ENCODE peak calls at places on chromosomes 16 and 17, in eight cellular contexts. K, N, Q, R, E, Y, D and M are unnamed samples.

GRCh38 chr16:339680-340079 is 12.8 kb downstream of the AXIN1 start:
- DNase-seq in K (no peak), N (no peak), Q (no peak), R (no peak), E (no peak), Y (no peak), D (no peak), M (peak)

GRCh38 chr17:50794361-50794760 is 27.0 kb upstream of the ANKRD40CL start:
- DNase-seq in K (no peak), N (no peak), Q (no peak), R (no peak), E (no peak), Y (no peak), D (no peak), M (no peak)

GRCh38 chr17:12078791-12079190 is 58.1 kb downstream of the MAP2K4 start:
- DNase-seq in K (no peak), N (no peak), Q (no peak), R (no peak), E (no peak), Y (no peak), D (no peak), M (no peak)

GRCh38 chr17:43609613-43610385 is 51.9 kb downstream of the MEOX1 start:
- DNase-seq in K (no peak), N (no peak), Q (peak), R (no peak), E (no peak), Y (no peak), D (no peak), M (no peak)

GRCh38 chr17:44102845-44103622 is 20.4 kb downstream of the HDAC5 start:
- DNase-seq in K (no peak), N (no peak), Q (no peak), R (peak), E (no peak), Y (no peak), D (no peak), M (no peak)

GRCh38 chr17:47945080-47945479 is 3.7 kb downstream of the PNPO start:
- DNase-seq in K (no peak), N (no peak), Q (no peak), R (no peak), E (no peak), Y (no peak), D (no peak), M (peak)

GRCh38 chr16:82694239-82694874 is 67.6 kb downstream of the CDH13 start:
- DNase-seq in K (no peak), N (no peak), Q (no peak), R (no peak), E (no peak), Y (no peak), D (no peak), M (no peak)

GRCh38 chr16:67108931-67109406 is 772 bp upstream of the PHAF1 start:
- DNase-seq in K (no peak), N (no peak), Q (no peak), R (no peak), E (no peak), Y (no peak), D (no peak), M (no peak)

GRCh38 chr17:82520041-82520910 is 744 bp downstream of the FOXK2 start:
- DNase-seq in K (no peak), N (no peak), Q (no peak), R (peak), E (no peak), Y (no peak), D (peak), M (peak)

GRCh38 chr17:6269474-6269873 is 165.4 kb downstream of the AIPL1 start:
- DNase-seq in K (peak), N (no peak), Q (peak), R (peak), E (peak), Y (no peak), D (no peak), M (peak)

DNA sequence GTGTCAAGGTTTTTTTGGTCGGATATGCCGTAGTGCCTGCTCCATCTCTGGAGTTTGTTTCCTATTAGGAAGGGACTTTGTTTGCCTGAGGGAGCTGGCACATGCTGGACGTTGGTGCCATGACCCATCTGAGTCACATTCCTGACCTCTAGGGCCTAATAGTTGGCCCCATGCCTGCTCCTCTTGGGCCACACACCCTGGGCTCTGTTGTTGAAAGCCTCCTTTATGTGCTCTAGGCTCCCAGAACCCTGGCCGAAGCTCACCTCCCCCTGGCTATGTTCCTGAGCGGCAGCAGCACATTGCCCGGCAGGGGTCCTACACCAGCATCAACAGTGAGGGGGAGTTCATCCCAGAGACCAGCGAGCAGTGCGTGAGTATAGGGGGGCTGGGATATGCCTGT is 18.4 kb downstream of the LIMD2 start:
- DNase-seq in K (no peak), N (no peak), Q (peak), R (no peak), E (no peak), Y (no peak), D (no peak), M (no peak)
- H3K27ac ChIP-seq in K (no peak), N (no peak), Q (no peak), R (no peak), E (no peak), Y (no peak), D (no peak), M (peak)

DNA sequence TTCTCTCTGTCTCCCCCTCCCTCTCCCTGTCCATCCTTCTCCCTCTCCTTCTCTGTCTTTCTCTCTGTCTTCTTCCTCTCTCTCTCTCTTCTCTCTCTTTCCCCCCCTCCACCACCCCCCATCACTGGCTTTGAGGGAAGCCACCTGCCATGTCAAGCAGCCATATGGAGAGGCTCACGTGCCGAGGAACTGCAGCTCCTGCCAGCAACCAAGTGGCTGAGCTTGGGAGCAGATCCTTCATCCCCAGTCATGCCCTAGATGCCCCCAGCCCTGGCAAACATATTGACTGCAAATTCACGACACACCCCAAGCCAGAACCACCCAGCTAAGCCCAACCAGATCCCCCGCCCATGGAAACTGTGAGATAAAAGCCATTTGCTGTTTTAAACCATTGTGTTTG is 40.9 kb upstream of the RBFOX3 start:
- DNase-seq in K (no peak), N (no peak), Q (no peak), R (no peak), E (no peak), Y (no peak), D (peak), M (no peak)
- TF ChIP-seq REST in K (no peak), N (no peak), Q (no peak), R (no peak), E (no peak), Y (no peak), D (no peak), M (no peak)

DNA sequence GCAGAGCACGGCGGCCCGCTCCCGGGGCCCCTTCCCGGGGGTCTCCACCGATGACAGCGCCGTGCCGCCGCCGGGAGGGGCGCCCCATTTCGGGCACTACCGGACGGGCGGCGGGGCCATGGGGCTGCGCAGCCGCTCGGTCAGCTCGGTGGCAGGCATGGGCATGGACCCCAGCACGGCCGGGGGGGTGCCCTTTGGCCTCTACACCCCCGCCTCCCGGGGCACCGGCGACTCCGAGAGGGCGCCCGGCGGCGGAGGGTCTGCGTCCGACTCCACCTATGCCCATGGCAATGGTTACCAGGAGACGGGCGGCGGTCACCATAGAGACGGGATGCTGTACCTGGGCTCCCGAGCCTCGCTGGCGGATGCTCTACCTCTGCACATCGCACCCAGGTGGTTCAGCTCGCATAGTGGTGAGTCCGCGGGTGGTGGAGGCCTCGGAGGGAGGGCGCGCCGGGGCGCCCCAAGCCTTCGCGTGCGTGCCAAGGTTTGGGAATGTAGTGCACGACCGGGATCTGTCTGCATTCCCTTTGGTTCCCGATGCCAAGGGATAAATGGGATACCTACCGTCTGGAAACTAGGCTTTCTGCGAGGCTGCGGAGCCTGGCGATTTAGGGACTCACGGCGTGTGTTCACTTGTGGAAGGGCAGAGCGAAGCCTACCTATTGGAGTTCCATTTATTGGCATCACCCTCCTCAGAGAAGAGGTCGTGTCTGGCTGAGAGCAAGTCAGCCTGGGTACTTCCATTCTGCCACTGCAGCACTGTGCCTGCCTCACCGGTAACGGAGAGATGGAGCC is 1.1 kb downstream of the ZNRF1 start:
- DNase-seq in K (no peak), N (peak), Q (peak), R (no peak), E (no peak), Y (no peak), D (peak), M (peak)
- TF ChIP-seq CTCF in K (no peak), N (peak), Q (no peak), R (no peak), E (no peak), Y (no peak), D (peak), M (no peak)

DNA sequence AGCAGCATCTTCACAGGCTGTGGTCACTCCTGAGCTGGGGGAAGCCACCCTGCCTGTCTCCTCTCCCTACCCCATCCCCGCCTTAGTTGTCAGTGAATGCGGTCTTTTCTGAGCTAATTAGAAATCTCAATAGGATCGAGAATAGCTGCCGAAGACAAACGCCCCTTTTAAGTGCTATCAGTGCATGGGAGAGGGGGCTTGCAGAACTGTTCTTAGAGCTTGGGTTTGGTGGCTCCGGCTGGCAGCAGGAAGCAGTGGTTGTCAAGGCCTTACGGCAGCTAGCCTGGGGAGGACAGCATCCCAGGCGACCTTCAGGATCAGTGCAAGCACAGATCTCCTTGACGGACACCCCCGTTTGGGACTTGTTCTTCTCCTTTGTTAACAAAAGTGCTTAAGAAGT is 195.1 kb downstream of the CCDC182 start:
- DNase-seq in K (no peak), N (no peak), Q (no peak), R (no peak), E (no peak), Y (no peak), D (no peak), M (no peak)
- H3K27ac ChIP-seq in K (no peak), N (no peak), Q (no peak), R (no peak), E (no peak), Y (no peak), D (no peak), M (no peak)

GRCh38 chr16:27314161-27314723 is 468 bp downstream of the IL4R start:
- DNase-seq in K (peak), N (peak), Q (peak), R (no peak), E (peak), Y (no peak), D (peak), M (no peak)
- TF ChIP-seq REST in K (no peak), N (no peak), Q (no peak), R (no peak), E (no peak), Y (no peak), D (no peak), M (no peak)

DNA sequence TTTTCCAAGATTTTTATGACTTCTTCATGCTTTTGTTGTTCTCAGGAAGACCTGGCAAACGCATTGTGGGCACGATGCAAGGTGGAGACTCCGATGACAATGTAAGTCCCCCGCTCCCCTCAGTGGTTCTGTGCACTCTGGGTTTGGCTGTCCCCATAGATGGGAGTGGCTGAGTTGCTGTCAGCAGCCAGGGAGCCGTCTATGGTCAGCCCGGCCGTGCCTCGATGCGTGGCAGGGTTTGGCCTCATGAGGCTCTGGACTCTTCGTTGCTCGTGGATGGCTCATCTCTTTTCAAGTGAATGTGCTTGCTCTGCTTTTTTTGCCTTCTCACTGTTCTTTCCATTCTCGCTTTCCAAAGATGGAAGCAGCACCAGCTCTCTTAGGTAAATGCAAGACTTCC is 31.9 kb downstream of the CLUAP1 start:
- DNase-seq in K (no peak), N (no peak), Q (no peak), R (no peak), E (no peak), Y (no peak), D (no peak), M (no peak)
- TF ChIP-seq CTCF in K (no peak), N (no peak), Q (no peak), R (no peak), E (no peak), Y (no peak), D (no peak), M (no peak)

GRCh38 chr17:76998839-76999238 is 130.6 kb downstream of the MGAT5B start:
- DNase-seq in K (no peak), N (peak), Q (no peak), R (no peak), E (no peak), Y (no peak), D (no peak), M (no peak)
- H3K27ac ChIP-seq in K (peak), N (no peak), Q (no peak), R (no peak), E (no peak), Y (no peak), D (no peak), M (no peak)

GRCh38 chr17:74859439-74860228 is at the start of gene GRIN2C:
- DNase-seq in K (no peak), N (no peak), Q (no peak), R (peak), E (no peak), Y (no peak), D (peak), M (no peak)
- TF ChIP-seq REST in K (no peak), N (no peak), Q (no peak), R (no peak), E (no peak), Y (no peak), D (no peak), M (no peak)

GRCh38 chr16:79045191-79045590 is 555.3 kb downstream of the MAF start:
- DNase-seq in K (no peak), N (no peak), Q (no peak), R (no peak), E (no peak), Y (no peak), D (no peak), M (no peak)

GRCh38 chr16:79051313-79051712 is 549.2 kb downstream of the MAF start:
- DNase-seq in K (no peak), N (no peak), Q (no peak), R (no peak), E (no peak), Y (no peak), D (no peak), M (no peak)

GRCh38 chr16:79050063-79050462 is 550.5 kb downstream of the MAF start:
- DNase-seq in K (no peak), N (no peak), Q (no peak), R (no peak), E (no peak), Y (no peak), D (no peak), M (no peak)

GRCh38 chr16:79049040-79049439 is 551.5 kb downstream of the MAF start:
- DNase-seq in K (no peak), N (no peak), Q (no peak), R (no peak), E (no peak), Y (no peak), D (no peak), M (no peak)

DNA sequence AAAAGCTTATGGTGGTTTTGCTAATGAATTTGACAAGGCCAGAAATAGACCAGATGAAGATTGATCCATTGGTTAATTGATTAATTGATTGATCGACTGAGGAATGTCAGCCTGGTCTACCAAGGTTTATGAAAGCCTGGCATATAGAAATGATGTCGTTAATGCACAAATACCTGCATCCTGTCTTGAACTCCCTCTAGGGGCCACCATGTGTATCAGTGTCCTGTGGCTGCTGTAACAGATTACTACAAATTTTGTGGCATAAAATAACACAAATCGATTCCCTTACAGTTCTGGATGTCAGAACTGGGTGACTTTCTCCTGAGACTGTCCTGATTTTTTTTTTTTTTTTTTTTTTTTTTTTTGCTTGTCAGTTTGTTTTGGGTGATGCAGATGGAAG is 553.2 kb downstream of the MAF start:
- DNase-seq in K (peak), N (peak), Q (peak), R (peak), E (no peak), Y (peak), D (peak), M (peak)
- TF ChIP-seq CTCF in K (peak), N (peak), Q (peak), R (peak), E (no peak), Y (peak), D (peak), M (peak)

GRCh38 chr16:79767597-79768280 is 167.2 kb upstream of the MAF start:
- DNase-seq in K (peak), N (peak), Q (peak), R (no peak), E (no peak), Y (no peak), D (no peak), M (no peak)

GRCh38 chr16:79772028-79772427 is 171.5 kb upstream of the MAF start:
- DNase-seq in K (no peak), N (no peak), Q (no peak), R (no peak), E (no peak), Y (no peak), D (no peak), M (no peak)

GRCh38 chr16:79768594-79768993 is 168.1 kb upstream of the MAF start:
- DNase-seq in K (no peak), N (no peak), Q (no peak), R (no peak), E (no peak), Y (no peak), D (no peak), M (no peak)

GRCh38 chr16:79770244-79771064 is 169.9 kb upstream of the MAF start:
- DNase-seq in K (peak), N (peak), Q (peak), R (peak), E (no peak), Y (no peak), D (peak), M (peak)

DNA sequence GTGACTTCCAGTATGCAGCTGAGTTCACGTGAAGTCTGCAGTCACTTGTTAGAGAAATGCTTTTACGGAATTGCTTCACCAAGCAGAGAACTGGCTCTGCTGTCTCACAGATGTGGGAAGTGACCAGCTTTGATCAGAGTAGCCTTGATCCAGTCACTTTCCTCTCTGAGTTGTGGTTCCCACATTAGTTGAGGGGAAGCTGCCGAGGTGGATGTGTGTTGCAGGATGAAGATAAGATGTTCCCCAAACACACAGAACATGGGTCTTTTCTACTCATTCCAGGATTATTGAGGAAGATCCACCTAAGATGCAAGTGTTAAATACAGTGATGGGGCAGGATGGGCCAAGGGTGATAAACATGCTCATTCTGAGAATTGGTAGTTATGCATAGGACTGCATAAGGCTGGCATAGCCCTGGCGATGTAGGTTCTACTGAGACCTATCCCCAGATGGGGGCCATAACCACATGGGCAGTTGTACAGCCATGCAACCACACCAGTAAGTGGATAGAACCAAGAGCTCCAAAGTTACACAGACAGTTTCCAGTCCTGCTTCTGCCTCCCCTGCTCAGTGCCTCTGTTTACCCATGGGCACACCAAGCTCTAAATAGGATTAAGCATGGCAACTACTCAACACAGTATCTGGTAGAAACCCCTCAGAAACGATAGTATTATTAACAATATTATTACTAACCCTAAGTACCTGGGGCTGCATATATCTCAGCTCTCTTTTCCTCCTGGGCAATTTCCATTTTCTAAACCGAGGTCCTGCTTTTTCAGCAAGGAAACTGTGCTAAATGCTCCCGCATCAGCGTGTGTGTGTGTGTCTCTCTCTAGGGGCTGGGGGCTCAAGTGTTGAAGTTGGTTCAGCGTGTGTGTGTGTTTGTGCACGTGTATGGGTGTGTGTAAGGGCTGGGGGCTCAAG is 169.0 kb upstream of the MAF start:
- DNase-seq in K (no peak), N (no peak), Q (no peak), R (peak), E (no peak), Y (no peak), D (no peak), M (no peak)
- H3K27ac ChIP-seq in K (peak), N (no peak), Q (no peak), R (peak), E (no peak), Y (no peak), D (no peak), M (no peak)